ENCODE peak calls at places on chromosomes 16 and 17, in four cellular contexts. A, Y, Q and B are unnamed samples.

GRCh38 chr16:53743149-53743566 is 39.2 kb downstream of the FTO start:
- DNase-seq in A (peak), Y (peak), Q (peak), B (peak)

GRCh38 chr16:12082207-12082606 is 105.7 kb downstream of the SNX29 start:
- DNase-seq in A (no peak), Y (no peak), Q (no peak), B (no peak)

GRCh38 chr16:23920899-23921298 is 85.1 kb downstream of the PRKCB start:
- DNase-seq in A (no peak), Y (no peak), Q (no peak), B (no peak)

GRCh38 chr17:36899250-36900129 is 37.8 kb upstream of the LHX1 start:
- DNase-seq in A (peak), Y (no peak), Q (no peak), B (peak)

GRCh38 chr17:43784628-43785101 is 4.4 kb downstream of the CFAP97D1 start:
- DNase-seq in A (no peak), Y (no peak), Q (peak), B (no peak)

GRCh38 chr17:61517843-61518606 is 65.8 kb downstream of the TBX4 start:
- DNase-seq in A (no peak), Y (peak), Q (no peak), B (no peak)

GRCh38 chr16:64459821-64460220 is 662.0 kb downstream of the CDH11 start:
- DNase-seq in A (no peak), Y (no peak), Q (no peak), B (no peak)

GRCh38 chr17:3029213-3029913 is 34.0 kb downstream of the OR1D5 start:
- DNase-seq in A (no peak), Y (no peak), Q (no peak), B (no peak)

GRCh38 chr17:40517981-40518380 is 16.6 kb upstream of the TNS4 start:
- DNase-seq in A (no peak), Y (no peak), Q (no peak), B (no peak)